ENCODE peak calls at places on chromosomes 4 and X, in four cellular contexts. E is K562, T is HepG2, H is A549. U is an unnamed sample.

GRCh38 chr4:133190098-133190497 is 41.0 kb downstream of the PCDH10 start:
- DNase-seq in T (no peak), E (no peak), H (no peak), U (no peak)

GRCh38 chr4:20486433-20486832 is 213.8 kb upstream of the PACRGL start:
- DNase-seq in H (no peak), E (no peak), T (no peak), U (no peak)

GRCh38 chr4:95998311-95998710 is 158.4 kb downstream of the PDHA2 start:
- DNase-seq in H (no peak), T (no peak), E (no peak), U (no peak)

GRCh38 chr4:80324171-80324570 is 11.4 kb upstream of the CFAP299 start:
- DNase-seq in E (no peak), H (no peak), T (no peak), U (no peak)

GRCh38 chrX:133414399-133415275 is 652 bp downstream of the GPC4 start:
- DNase-seq in E (no peak), T (no peak), H (peak), U (peak)

GRCh38 chr4:123217676-123218075 is 178.9 kb upstream of the SPRY1 start:
- DNase-seq in E (no peak), H (no peak), T (no peak), U (no peak)

GRCh38 chr4:22498866-22499265 is 17.0 kb downstream of the ADGRA3 start:
- DNase-seq in H (no peak), E (no peak), T (no peak), U (no peak)

GRCh38 chrX:9149831-9150230 is 115.9 kb upstream of the FAM9B start:
- DNase-seq in T (no peak), E (no peak), H (no peak), U (no peak)

GRCh38 chr4:40462326-40462725 is 127.2 kb downstream of the CHRNA9 start:
- DNase-seq in H (no peak), E (no peak), T (no peak), U (peak)

GRCh38 chr4:185079271-185079905 is 61.1 kb downstream of the HELT start:
- DNase-seq in H (no peak), T (no peak), E (no peak), U (no peak)

GRCh38 chr4:124079174-124079780 is 633.3 kb downstream of the ANKRD50 start:
- DNase-seq in T (no peak), E (no peak), H (no peak), U (no peak)

GRCh38 chr4:80386281-80386886 is 50.9 kb downstream of the CFAP299 start:
- DNase-seq in T (no peak), E (no peak), H (no peak), U (no peak)

GRCh38 chrX:12843668-12844279 is 23.1 kb upstream of the TLR7 start:
- DNase-seq in H (no peak), E (no peak), T (peak), U (no peak)

GRCh38 chrX:23964177-23964576 is 56.4 kb downstream of the CXorf58 start:
- DNase-seq in E (no peak), H (no peak), T (no peak), U (no peak)

GRCh38 chr4:30716158-30716557 is 4.0 kb upstream of the PCDH7 start:
- DNase-seq in E (no peak), T (peak), H (peak), U (peak)

GRCh38 chr4:86414686-86415085 is 54.8 kb upstream of the MAPK10 start:
- DNase-seq in H (no peak), T (no peak), E (no peak), U (no peak)

GRCh38 chr4:86035688-86036087 is 324.2 kb downstream of the MAPK10 start:
- DNase-seq in T (no peak), E (no peak), H (no peak), U (no peak)

GRCh38 chr4:102598759-102599379 is 97.7 kb downstream of the NFKB1 start:
- DNase-seq in E (no peak), T (no peak), H (no peak), U (no peak)

GRCh38 chrX:48700951-48701653 is 4.6 kb downstream of the SUV39H1 start:
- DNase-seq in H (no peak), T (no peak), E (no peak), U (no peak)

GRCh38 chrX:95884196-95884595 is 800.4 kb upstream of the DIAPH2 start:
- DNase-seq in T (no peak), E (no peak), H (no peak), U (no peak)

GRCh38 chr4:82542642-82543041 is 19.1 kb downstream of the TMEM150C start:
- DNase-seq in H (no peak), T (no peak), E (no peak), U (no peak)

GRCh38 chr4:128525939-128526630 is 238.5 kb upstream of the PGRMC2 start:
- DNase-seq in T (no peak), H (no peak), E (no peak), U (no peak)

GRCh38 chr4:8540072-8540471 is 40.1 kb upstream of the GPR78 start:
- DNase-seq in T (no peak), E (no peak), H (no peak), U (no peak)

GRCh38 chrX:107825698-107826285 is at the start of gene MID2:
- DNase-seq in H (peak), E (no peak), T (no peak), U (peak)

GRCh38 chrX:542179-542578 is 88.4 kb upstream of the SHOX start:
- DNase-seq in T (no peak), H (peak), E (peak), U (no peak)

GRCh38 chrX:41922125-41922521 is 1.2 kb downstream of the CASK start:
- DNase-seq in T (no peak), E (no peak), H (no peak), U (no peak)

GRCh38 chr4:118776166-118776954 is 59.6 kb downstream of the SEC24D start:
- DNase-seq in E (no peak), T (no peak), H (no peak), U (no peak)

GRCh38 chr4:140609548-140610425 is 41.0 kb upstream of the UCP1 start:
- DNase-seq in T (peak), H (peak), E (peak), U (peak)
- TF ChIP-seq CTCF in T (peak), H (peak), E (peak), U (peak)

GRCh38 chr4:156790866-156791265 is 180.7 kb downstream of the PDGFC start:
- DNase-seq in H (no peak), T (peak), E (no peak), U (peak)
- TF ChIP-seq JUNB in H (no peak), T (no peak), E (no peak), U (no peak)

DNA sequence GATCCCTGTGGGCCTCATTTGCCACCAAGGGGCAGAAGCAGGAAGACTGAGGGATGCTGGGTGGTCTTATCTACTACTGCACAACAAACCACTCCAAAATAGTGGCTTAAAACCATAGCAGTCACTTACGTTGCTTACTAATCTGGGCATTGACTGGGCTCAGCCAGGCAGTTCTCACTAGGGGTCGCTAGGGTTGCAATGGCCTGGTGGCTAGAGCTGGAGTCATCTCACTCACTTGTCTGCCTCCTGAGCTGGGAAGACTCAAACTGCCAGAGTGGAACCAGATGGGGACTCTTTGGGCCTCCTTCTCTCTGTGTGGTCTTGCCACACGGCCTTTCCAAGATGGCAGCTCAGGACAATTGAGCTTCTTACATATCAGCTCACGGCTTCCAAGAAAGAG is 216.3 kb upstream of the BCOR start:
- DNase-seq in E (no peak), T (no peak), H (no peak), U (peak)
- TF ChIP-seq CTCF in E (peak), T (peak), H (no peak), U (peak)

DNA sequence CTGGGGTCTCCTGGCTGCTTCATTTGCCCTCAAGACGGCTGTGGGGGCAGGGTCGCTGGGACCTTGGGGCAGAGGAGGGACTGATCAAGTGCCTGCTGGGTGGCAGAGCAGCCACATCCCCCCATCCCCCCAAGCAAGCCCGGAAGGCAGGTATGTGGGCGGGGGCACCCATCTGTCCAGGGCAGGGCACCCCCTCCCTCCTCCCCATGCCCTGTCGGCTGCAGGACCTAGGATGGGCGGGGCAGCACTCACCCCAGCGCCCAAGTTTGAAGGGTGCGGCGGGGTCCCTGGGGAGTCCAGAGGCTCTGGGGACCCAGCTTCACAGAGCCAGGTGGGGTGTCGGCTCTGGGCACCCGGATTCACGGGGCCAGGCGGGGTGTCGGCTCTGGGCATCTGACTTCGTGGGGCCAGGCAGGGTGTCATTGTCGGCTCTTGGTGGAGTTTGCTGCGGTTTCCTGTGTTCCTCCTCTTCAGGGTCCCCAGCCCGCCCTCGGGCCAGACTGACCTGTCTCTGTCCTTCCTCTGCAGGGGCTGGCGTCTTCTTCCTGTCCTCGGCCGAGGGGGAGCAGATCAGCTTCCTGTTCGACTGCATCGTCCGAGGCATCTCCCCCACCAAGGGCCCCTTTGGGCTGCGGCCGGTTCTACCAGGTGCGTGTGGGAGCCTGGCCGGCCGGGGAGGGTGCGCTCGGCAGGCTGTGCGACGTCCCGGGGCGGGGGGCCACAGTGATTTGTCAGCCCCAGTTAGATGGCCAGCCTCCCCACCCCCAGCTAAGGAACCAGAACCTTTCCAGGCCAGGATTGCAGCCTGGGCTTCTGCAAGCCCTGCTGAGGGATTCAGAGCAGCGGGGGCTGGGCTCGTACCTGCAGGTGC is 22.1 kb downstream of the DOK7 start:
- DNase-seq in H (no peak), T (no peak), E (no peak), U (no peak)
- TF ChIP-seq JUNB in H (no peak), T (no peak), E (no peak), U (no peak)

GRCh38 chr4:46931981-46932380 is 22.9 kb upstream of the COX7B2 start:
- DNase-seq in T (peak), E (no peak), H (peak), U (peak)
- TF ChIP-seq CTCF in T (peak), E (no peak), H (no peak), U (peak)

GRCh38 chr4:108877821-108878220 is 115.0 kb upstream of the ETNPPL start:
- DNase-seq in H (no peak), T (no peak), E (no peak), U (peak)

GRCh38 chr4:108885211-108885610 is 122.4 kb upstream of the ETNPPL start:
- DNase-seq in E (no peak), H (no peak), T (no peak), U (no peak)

GRCh38 chr4:108878781-108879180 is 115.9 kb upstream of the ETNPPL start:
- DNase-seq in E (no peak), H (no peak), T (no peak), U (no peak)

GRCh38 chr4:108884596-108884995 is 121.7 kb upstream of the ETNPPL start:
- DNase-seq in E (no peak), H (no peak), T (no peak), U (no peak)

GRCh38 chr4:108881190-108881589 is 118.3 kb upstream of the ETNPPL start:
- DNase-seq in T (no peak), E (no peak), H (no peak), U (no peak)
- TF ChIP-seq JUNB in T (no peak), E (no peak), H (no peak), U (no peak)